ENCODE peak calls at places on chromosome 7, in four cellular contexts. V, T, N and X are unnamed samples.

GRCh38 chr7:69624842-69625637 is 26.8 kb downstream of the AUTS2 start:
- DNase-seq in V (no peak), T (no peak), N (no peak), X (no peak)

GRCh38 chr7:19815546-19815945 is 42.1 kb upstream of the TMEM196 start:
- DNase-seq in V (no peak), T (no peak), N (no peak), X (no peak)

GRCh38 chr7:6545398-6546126 is 5.7 kb downstream of the GRID2IP start:
- DNase-seq in V (no peak), T (no peak), N (no peak), X (no peak)

GRCh38 chr7:51230723-51231122 is 85.9 kb downstream of the COBL start:
- DNase-seq in V (no peak), T (no peak), N (no peak), X (no peak)

GRCh38 chr7:94190599-94191061 is 186.5 kb upstream of the BET1 start:
- DNase-seq in V (no peak), T (no peak), N (no peak), X (no peak)

GRCh38 chr7:33824911-33825459 is 80.4 kb upstream of the BMPER start:
- DNase-seq in V (no peak), T (no peak), N (no peak), X (no peak)

GRCh38 chr7:108204281-108204796 is 74.2 kb upstream of the LAMB4 start:
- DNase-seq in V (no peak), T (no peak), N (no peak), X (no peak)

GRCh38 chr7:20532841-20533240 is 82.6 kb upstream of the ABCB5 start:
- DNase-seq in V (no peak), T (no peak), N (no peak), X (no peak)

GRCh38 chr7:50667789-50668226 is 102.6 kb upstream of the DDC start:
- DNase-seq in V (no peak), T (peak; percentile 83), N (no peak), X (no peak)

GRCh38 chr7:80411621-80412020 is 100.2 kb downstream of the GNAT3 start:
- DNase-seq in V (no peak), T (no peak), N (no peak), X (no peak)

GRCh38 chr7:134186022-134186421 is 58.9 kb downstream of the LRGUK start:
- DNase-seq in V (no peak), T (no peak), N (no peak), X (no peak)

GRCh38 chr7:135956393-135956792 is 20.8 kb downstream of the MTPN start:
- DNase-seq in V (no peak), T (no peak), N (no peak), X (no peak)

GRCh38 chr7:10874666-10875065 is 99.0 kb upstream of the PHF14 start:
- DNase-seq in V (no peak), T (no peak), N (no peak), X (no peak)

GRCh38 chr7:44278451-44279161 is 46.8 kb downstream of the CAMK2B start:
- DNase-seq in V (no peak), T (peak; percentile 7), N (no peak), X (no peak)

GRCh38 chr7:74290590-74290950 is 1.4 kb downstream of the CLIP2 start:
- DNase-seq in V (no peak), T (no peak), N (no peak), X (no peak)

GRCh38 chr7:20561908-20562307 is 53.6 kb upstream of the ABCB5 start:
- DNase-seq in V (no peak), T (no peak), N (no peak), X (no peak)

GRCh38 chr7:129740574-129740973 is 129.1 kb downstream of the NRF1 start:
- DNase-seq in V (no peak), T (no peak), N (no peak), X (no peak)

GRCh38 chr7:154841731-154842331 is 161.1 kb downstream of the PAXIP1 start:
- DNase-seq in V (no peak), T (no peak), N (no peak), X (no peak)

GRCh38 chr7:150685219-150686029 is at the start of gene GIMAP2:
- DNase-seq in V (no peak), T (no peak), N (no peak), X (peak; percentile 43)

GRCh38 chr7:92691578-92691977 is 101.4 kb upstream of the FAM133B start:
- DNase-seq in V (peak; percentile 60), T (no peak), N (no peak), X (no peak)

GRCh38 chr7:82105463-82105862 is 335.6 kb upstream of the HGF start:
- DNase-seq in V (no peak), T (no peak), N (no peak), X (no peak)

GRCh38 chr7:78510580-78511188 is 712.1 kb downstream of the PHTF2 start:
- DNase-seq in V (peak; percentile 34), T (no peak), N (no peak), X (no peak)

GRCh38 chr7:35524112-35524804 is 170.7 kb downstream of the HERPUD2 start:
- DNase-seq in V (no peak), T (no peak), N (no peak), X (no peak)

GRCh38 chr7:67105382-67105781 is 108.7 kb downstream of the TYW1 start:
- DNase-seq in V (no peak), T (no peak), N (no peak), X (no peak)

GRCh38 chr7:85829176-85829575 is 642.3 kb upstream of the SEMA3D start:
- DNase-seq in V (no peak), T (no peak), N (no peak), X (no peak)

GRCh38 chr7:105448181-105448580 is 59.5 kb upstream of the SRPK2 start:
- DNase-seq in V (no peak), T (no peak), N (no peak), X (no peak)

GRCh38 chr7:98555403-98555802 is 61.7 kb upstream of the NPTX2 start:
- DNase-seq in V (no peak), T (no peak), N (no peak), X (no peak)

GRCh38 chr7:74554178-74554577 is 100.5 kb downstream of the GTF2IRD1 start:
- DNase-seq in V (no peak), T (no peak), N (no peak), X (no peak)

GRCh38 chr7:125568799-125569198 is 639.2 kb upstream of the POT1 start:
- DNase-seq in V (no peak), T (no peak), N (no peak), X (no peak)

GRCh38 chr7:149495785-149496641 is 1.6 kb downstream of the ZNF746 start:
- DNase-seq in V (no peak), T (peak; percentile 80), N (no peak), X (no peak)

GRCh38 chr7:43721193-43721806 is 8.0 kb downstream of the COA1 start:
- DNase-seq in V (peak; percentile 37), T (no peak), N (no peak), X (no peak)

GRCh38 chr7:90766814-90767564 is 170.9 kb downstream of the CDK14 start:
- DNase-seq in V (peak; percentile 63), T (peak; percentile 28), N (no peak), X (no peak)

GRCh38 chr7:135355377-135356048 is 121.9 kb downstream of the STRA8 start:
- DNase-seq in V (no peak), T (no peak), N (no peak), X (no peak)

GRCh38 chr7:44333971-44334733 is 8.8 kb upstream of the CAMK2B start:
- DNase-seq in V (no peak), T (no peak), N (no peak), X (no peak)

GRCh38 chr7:1289681-1290261 is 57.1 kb downstream of the UNCX start:
- DNase-seq in V (no peak), T (no peak), N (no peak), X (no peak)

GRCh38 chr7:129845178-129845971 is 107.4 kb downstream of the UBE2H start:
- DNase-seq in V (no peak), T (no peak), N (no peak), X (no peak)

GRCh38 chr7:115631782-115632181 is 398.8 kb downstream of the TFEC start:
- DNase-seq in V (no peak), T (no peak), N (no peak), X (no peak)

DNA sequence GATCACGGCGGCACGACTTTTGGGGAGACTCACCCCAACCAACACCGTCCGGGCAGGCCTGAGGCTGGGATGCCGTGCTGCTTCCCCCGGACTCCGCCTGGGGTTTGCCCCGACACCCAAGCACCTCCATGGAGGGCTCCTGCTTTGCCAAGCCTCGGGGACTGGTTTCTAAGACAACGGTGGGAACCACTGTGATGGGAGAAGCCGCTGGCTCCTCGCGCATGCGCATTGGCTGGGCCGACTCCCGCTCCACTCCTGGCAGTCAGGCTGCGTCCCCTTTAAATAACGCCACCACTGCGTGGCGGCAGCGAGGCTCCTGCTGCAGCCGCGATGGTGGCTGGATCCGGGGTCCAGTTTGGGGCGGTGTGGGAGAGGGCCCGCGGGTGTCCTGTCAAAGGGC is 201.0 kb downstream of the ZNF716 start:
- DNase-seq in V (no peak), T (no peak), N (no peak), X (no peak)
- H3K9me3 ChIP-seq in V (no peaks in the 10 kb centered on the region), T (no peaks in the 10 kb centered on the region), N (no peaks in the 10 kb centered on the region), X (peaks cover 23% of the 10 kb centered on the region)

GRCh38 chr7:24372973-24373372 is 89.0 kb downstream of the NPY start:
- DNase-seq in V (no peak), T (no peak), N (no peak), X (no peak)
- H3K9me3 ChIP-seq in V (no peaks in the 10 kb centered on the region), T (no peaks in the 10 kb centered on the region), N (no peaks in the 10 kb centered on the region), X (no peaks in the 10 kb centered on the region)

GRCh38 chr7:102392332-102392731 is 3.8 kb upstream of the PRKRIP1 start:
- DNase-seq in V (no peak), T (no peak), N (no peak), X (no peak)
- H3K9me3 ChIP-seq in V (no peaks in the 10 kb centered on the region), T (no peaks in the 10 kb centered on the region), N (no peaks in the 10 kb centered on the region), X (no peaks in the 10 kb centered on the region)

GRCh38 chr7:157719008-157719682 is 382.3 kb downstream of the DNAJB6 start:
- DNase-seq in V (no peak), T (no peak), N (no peak), X (no peak)
- H3K9me3 ChIP-seq in V (no peaks in the 10 kb centered on the region), T (no peaks in the 10 kb centered on the region), N (no peaks in the 10 kb centered on the region), X (no peaks in the 10 kb centered on the region)

DNA sequence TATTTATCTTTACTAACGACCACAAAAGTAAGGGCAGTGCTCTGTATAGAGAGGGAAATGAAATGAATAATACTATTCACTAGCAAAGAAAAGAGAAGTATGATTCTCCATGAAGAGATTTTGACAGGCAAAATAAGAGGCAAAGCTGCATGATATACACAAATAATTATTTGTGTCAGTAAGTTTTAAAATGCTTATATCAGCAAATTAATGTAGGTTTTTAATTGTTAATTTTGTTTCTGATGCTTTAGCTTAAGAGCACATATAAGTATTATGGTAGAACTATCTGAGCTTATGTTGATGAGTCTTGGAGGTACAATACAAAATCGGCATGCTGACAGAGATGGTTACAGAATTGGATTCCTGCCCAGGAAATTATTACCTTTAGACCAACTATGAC is 383.1 kb upstream of the VSTM2A start:
- DNase-seq in V (no peak), T (no peak), N (no peak), X (no peak)
- H3K9me3 ChIP-seq in V (no peaks in the 10 kb centered on the region), T (no peaks in the 10 kb centered on the region), N (no peaks in the 10 kb centered on the region), X (no peaks in the 10 kb centered on the region)

DNA sequence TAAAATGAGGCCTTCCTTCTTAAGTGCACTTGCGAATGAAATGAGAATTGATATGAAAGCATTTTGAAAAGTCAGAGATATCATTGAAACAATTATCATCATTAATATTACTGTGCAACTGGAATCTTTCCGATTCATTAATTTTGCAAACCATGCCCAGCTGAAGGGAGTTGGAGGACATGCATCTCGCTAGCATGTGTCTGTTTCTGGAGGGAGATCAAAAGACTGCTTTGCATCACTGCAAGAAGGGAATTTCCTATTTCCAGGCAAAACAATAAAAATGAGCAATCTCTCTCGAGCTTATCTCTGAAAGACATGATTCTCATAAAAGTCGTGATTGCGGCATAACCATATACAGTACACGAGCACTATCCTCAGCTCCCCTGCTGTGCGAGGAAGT is 607.6 kb upstream of the DPP6 start:
- DNase-seq in V (no peak), T (no peak), N (no peak), X (no peak)
- H3K9me3 ChIP-seq in V (no peaks in the 10 kb centered on the region), T (no peaks in the 10 kb centered on the region), N (no peaks in the 10 kb centered on the region), X (no peaks in the 10 kb centered on the region)